ENCODE peak calls at places on chromosomes 13 and 19, in eight cellular contexts. F, D, H, G, O, J, T and N are unnamed samples.
A peak's percentile ranks its signal among the peaks of the same experiment; 100 is the strongest.

GRCh38 chr19:49591731-49592485 is 926 bp downstream of the PRR12 start:
- DNase-seq in D (no peak), H (peak; percentile 49), J (peak; percentile 72), F (peak; percentile 84), T (no peak), G (no peak), O (peak; percentile 62), N (peak; percentile 82)

GRCh38 chr19:55247621-55248099 is 11.2 kb downstream of the PPP6R1 start:
- DNase-seq in D (no peak), T (no peak), O (peak; percentile 71), J (no peak), H (peak; percentile 72), F (peak; percentile 43), G (no peak), N (no peak)

GRCh38 chr13:65911546-65912193 is 1318.5 kb downstream of the PCDH9 start:
- DNase-seq in T (no peak), O (no peak), G (no peak), J (no peak), H (no peak), F (no peak), D (no peak), N (no peak)

GRCh38 chr19:1394252-1395193 is 6.8 kb downstream of the GAMT start:
- DNase-seq in O (no peak), T (no peak), D (no peak), H (no peak), J (peak; percentile 68), G (no peak), F (no peak), N (no peak)

GRCh38 chr13:51679616-51680015 is 95.4 kb downstream of the WDFY2 start:
- DNase-seq in F (no peak), D (no peak), H (no peak), J (no peak), T (no peak), G (no peak), O (no peak), N (no peak)

GRCh38 chr13:110629735-110630134 is 14.4 kb downstream of the NAXD start:
- DNase-seq in F (no peak), J (no peak), T (no peak), G (no peak), D (no peak), H (no peak), O (no peak), N (no peak)

GRCh38 chr13:112779856-112780604 is 90.2 kb downstream of the ATP11A start:
- DNase-seq in O (peak; percentile 12), D (no peak), F (no peak), H (no peak), T (no peak), J (no peak), G (no peak), N (no peak)

GRCh38 chr19:45784096-45784495 is 1.8 kb upstream of the DMPK start:
- DNase-seq in G (no peak), T (no peak), D (no peak), J (no peak), O (no peak), F (no peak), H (no peak), N (no peak)

GRCh38 chr13:75402787-75403186 is 79.2 kb downstream of the TBC1D4 start:
- DNase-seq in J (no peak), H (no peak), O (peak; percentile 39), D (no peak), T (no peak), G (no peak), F (no peak), N (no peak)

GRCh38 chr19:39246951-39247669 is 1.5 kb downstream of the IFNL4 start:
- DNase-seq in H (no peak), J (peak; percentile 45), T (no peak), G (no peak), O (no peak), F (no peak), D (no peak), N (peak; percentile 90)

GRCh38 chr13:45367358-45367757 is 26.4 kb upstream of the TPT1 start:
- DNase-seq in H (peak; percentile 55), J (peak; percentile 50), F (peak; percentile 63), T (peak; percentile 79), D (peak; percentile 67), G (peak; percentile 95), O (no peak), N (peak; percentile 72)

GRCh38 chr13:95403349-95404140 is 102.3 kb upstream of the ABCC4 start:
- DNase-seq in O (no peak), H (no peak), G (no peak), F (no peak), J (no peak), D (no peak), T (no peak), N (peak; percentile 87)

GRCh38 chr13:113275387-113275786 is 21.7 kb upstream of the LAMP1 start:
- DNase-seq in D (no peak), F (peak; percentile 19), O (peak; percentile 52), J (peak; percentile 65), G (peak; percentile 59), T (peak; percentile 28), H (peak; percentile 34), N (peak; percentile 77)

GRCh38 chr19:49403404-49404187 is 15.5 kb downstream of the KASH5 start:
- DNase-seq in D (no peak), F (no peak), T (no peak), O (peak; percentile 3), G (no peak), H (no peak), J (no peak), N (peak; percentile 96)

GRCh38 chr13:36370108-36370429 is 23.9 kb upstream of the SPART start:
- DNase-seq in T (no peak), F (no peak), G (no peak), O (no peak), H (no peak), D (no peak), J (no peak), N (no peak)

GRCh38 chr19:51356159-51356801 is 9.9 kb downstream of the ETFB start:
- DNase-seq in O (no peak), T (no peak), G (no peak), F (no peak), H (no peak), D (no peak), J (no peak), N (no peak)

GRCh38 chr13:21297914-21298831 is 121.7 kb downstream of the MRPL57 start:
- DNase-seq in D (peak; percentile 67), F (peak; percentile 64), T (peak; percentile 46), O (peak; percentile 92), G (peak; percentile 86), J (peak; percentile 84), H (peak; percentile 86), N (peak; percentile 97)

GRCh38 chr13:21297452-21297851 is 121.0 kb downstream of the MRPL57 start:
- DNase-seq in J (no peak), T (no peak), F (no peak), D (no peak), H (peak; percentile 9), O (no peak), G (no peak), N (no peak)
- TF ChIP-seq REST in J (no peak), T (no peak), F (no peak), D (no peak), H (no peak), O (no peak), G (no peak), N (no peak)

GRCh38 chr13:34939771-34940170 is 2.3 kb upstream of the NBEA start:
- DNase-seq in O (no peak), G (no peak), H (no peak), J (no peak), D (no peak), F (no peak), T (no peak), N (no peak)
- TF ChIP-seq REST in O (no peak), G (no peak), H (no peak), J (no peak), D (no peak), F (no peak), T (no peak), N (no peak)

GRCh38 chr13:50672025-50672424 is 171.5 kb downstream of the DLEU7 start:
- DNase-seq in T (no peak), G (no peak), F (no peak), H (no peak), D (no peak), O (no peak), J (no peak), N (no peak)
- TF ChIP-seq REST in T (no peak), G (no peak), F (no peak), H (no peak), D (no peak), O (no peak), J (no peak), N (no peak)

GRCh38 chr19:3655402-3656072 is 28.9 kb upstream of the CACTIN start:
- DNase-seq in D (no peak), J (peak; percentile 34), H (no peak), G (no peak), T (no peak), F (no peak), O (peak; percentile 59), N (no peak)

GRCh38 chr19:3658004-3658822 is 31.6 kb upstream of the CACTIN start:
- DNase-seq in F (no peak), D (no peak), H (no peak), G (no peak), O (no peak), J (no peak), T (no peak), N (no peak)

GRCh38 chr19:3656073-3656746 is 29.6 kb upstream of the CACTIN start:
- DNase-seq in H (no peak), F (no peak), G (no peak), D (no peak), J (no peak), O (no peak), T (no peak), N (no peak)

GRCh38 chr19:3657395-3657769 is 30.8 kb upstream of the CACTIN start:
- DNase-seq in J (no peak), H (no peak), T (no peak), D (no peak), O (no peak), F (no peak), G (no peak), N (no peak)

GRCh38 chr19:3656747-3657394 is 30.3 kb upstream of the CACTIN start:
- DNase-seq in H (no peak), D (no peak), T (no peak), G (no peak), O (no peak), J (no peak), F (no peak), N (no peak)
- TF ChIP-seq REST in H (no peak), D (no peak), T (no peak), G (no peak), O (no peak), J (no peak), F (no peak), N (no peak)

DNA sequence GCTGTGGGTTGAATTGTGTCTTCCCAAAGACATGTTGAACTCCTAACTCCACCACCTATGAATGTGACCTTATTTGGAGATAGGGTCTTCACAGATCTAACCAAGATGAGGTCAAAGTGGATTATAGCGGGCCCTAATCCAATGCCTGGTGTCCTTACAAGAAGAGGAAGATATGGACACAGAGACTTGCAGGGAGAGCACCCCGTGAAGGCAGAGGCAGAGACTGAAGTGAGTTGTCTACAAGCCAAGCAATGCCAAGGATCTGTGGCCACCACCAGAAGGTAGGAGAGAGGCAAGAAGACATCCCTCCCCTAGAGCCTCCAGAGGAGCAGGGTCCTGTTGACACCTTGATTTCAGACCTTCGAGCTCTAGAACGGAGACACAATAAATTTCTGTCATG is 70.5 kb downstream of the FGF9 start:
- DNase-seq in H (no peak), D (no peak), G (no peak), F (no peak), O (no peak), T (no peak), J (no peak), N (no peak)
- TF ChIP-seq REST in H (no peak), D (no peak), G (no peak), F (no peak), O (no peak), T (no peak), J (no peak), N (no peak)

GRCh38 chr19:44620667-44621066 is 7.3 kb downstream of the IGSF23 start:
- DNase-seq in J (no peak), D (no peak), H (no peak), T (no peak), F (no peak), G (no peak), O (no peak), N (no peak)
- TF ChIP-seq REST in J (no peak), D (no peak), H (no peak), T (no peak), F (no peak), G (no peak), O (no peak), N (no peak)